ENCODE peak calls at places on chromosomes 16 and 17, in eight cellular contexts. F is stomach, E is aorta, G is mesenteric fat pad, T is cardiac muscle cell, U is H9, C is HFFc6, K is prostate gland. Y is an unnamed sample.

GRCh38 chr16:81443688-81444447 is 740 bp upstream of the CMIP start:
- DNase-seq in F (no peak), E (peak), G (no peak), T (no peak), U (peak), C (no peak), K (no peak), Y (peak)

GRCh38 chr16:67879462-67879861 is 5.2 kb upstream of the NRN1L start:
- DNase-seq in F (no peak), E (no peak), G (no peak), T (no peak), U (no peak), C (no peak), K (no peak), Y (no peak)

GRCh38 chr16:8641671-8642070 is 20.2 kb downstream of the METTL22 start:
- DNase-seq in F (no peak), E (peak), G (no peak), T (no peak), U (no peak), C (no peak), K (no peak), Y (no peak)

GRCh38 chr17:10429416-10430045 is 7.8 kb upstream of the MYH8 start:
- DNase-seq in F (no peak), E (no peak), G (no peak), T (no peak), U (no peak), C (peak), K (no peak), Y (no peak)

GRCh38 chr17:50657627-50658026 is 22.9 kb downstream of the ABCC3 start:
- DNase-seq in F (no peak), E (no peak), G (no peak), T (no peak), U (no peak), C (no peak), K (no peak), Y (no peak)

GRCh38 chr16:85556456-85557082 is 56.6 kb upstream of the GSE1 start:
- DNase-seq in F (peak), E (peak), G (no peak), T (peak), U (peak), C (no peak), K (peak), Y (peak)

GRCh38 chr16:69329369-69330285 is 761 bp downstream of the PDF start:
- DNase-seq in F (no peak), E (peak), G (peak), T (no peak), U (no peak), C (no peak), K (no peak), Y (peak)

GRCh38 chr17:81482673-81483072 is 29.9 kb downstream of the ACTG1 start:
- DNase-seq in F (no peak), E (no peak), G (no peak), T (no peak), U (no peak), C (no peak), K (no peak), Y (peak)

GRCh38 chr17:19262650-19263620 is 25.8 kb downstream of the EPN2 start:
- DNase-seq in F (no peak), E (no peak), G (no peak), T (no peak), U (no peak), C (peak), K (no peak), Y (no peak)

GRCh38 chr17:57955183-57955952 is at the start of gene CUEDC1:
- DNase-seq in F (peak), E (peak), G (peak), T (peak), U (peak), C (peak), K (peak), Y (peak)

GRCh38 chr17:4229627-4230026 is 34.2 kb downstream of the ANKFY1 start:
- DNase-seq in F (no peak), E (peak), G (no peak), T (peak), U (no peak), C (peak), K (peak), Y (no peak)

GRCh38 chr16:87133112-87133850 is 183.9 kb downstream of the C16orf95 start:
- DNase-seq in F (no peak), E (no peak), G (peak), T (no peak), U (no peak), C (no peak), K (no peak), Y (no peak)

GRCh38 chr16:30609002-30609927 is 924 bp downstream of the ZNF689 start:
- DNase-seq in F (peak), E (peak), G (peak), T (peak), U (peak), C (no peak), K (peak), Y (peak)

GRCh38 chr17:59711936-59712335 is 4.5 kb downstream of the VMP1 start:
- DNase-seq in F (no peak), E (no peak), G (no peak), T (no peak), U (no peak), C (no peak), K (no peak), Y (no peak)

GRCh38 chr17:63171428-63172205 is 205.6 kb downstream of the TANC2 start:
- DNase-seq in F (no peak), E (no peak), G (no peak), T (no peak), U (no peak), C (peak), K (no peak), Y (no peak)